ENCODE peak calls at places on chromosome 1, in ten cellular contexts. I is RWPE2, N is stomach, V is SK-N-SH, U is dorsolateral prefrontal cortex, S is fibroblast of lung, L is IMR-90, Y is heart right ventricle, F is coronary artery, T is pancreas. P is an unnamed sample.

GRCh38 chr1:84957956-84958355 is 39.0 kb downstream of the MCOLN2 start:
- DNase-seq in Y (no peak), L (no peak), N (no peak), F (no peak), V (no peak), I (no peak), U (no peak), S (no peak), T (no peak), P (no peak)

GRCh38 chr1:94713472-94714141 is 106.5 kb upstream of the SLC44A3 start:
- DNase-seq in S (peak), I (peak), T (no peak), U (no peak), F (no peak), L (peak), Y (peak), V (peak), N (peak), P (no peak)

GRCh38 chr1:58465825-58466617 is 80.5 kb downstream of the OMA1 start:
- DNase-seq in S (peak), U (no peak), F (no peak), L (no peak), I (no peak), V (no peak), Y (no peak), T (no peak), N (no peak), P (no peak)

GRCh38 chr1:116808476-116809180 is 54.4 kb downstream of the CD2 start:
- DNase-seq in I (no peak), N (no peak), V (no peak), U (no peak), T (no peak), L (no peak), F (no peak), Y (no peak), S (no peak), P (no peak)

GRCh38 chr1:162075862-162076261 is 6.4 kb downstream of the NOS1AP start:
- DNase-seq in T (no peak), F (no peak), N (no peak), Y (no peak), S (no peak), V (no peak), U (no peak), L (no peak), I (no peak), P (no peak)

GRCh38 chr1:18649713-18650370 is 19.2 kb downstream of the PAX7 start:
- DNase-seq in Y (no peak), V (peak), T (no peak), L (no peak), N (no peak), F (no peak), S (peak), I (no peak), U (no peak), P (no peak)

GRCh38 chr1:228517655-228518054 is 30.5 kb downstream of the RNF187 start:
- DNase-seq in I (no peak), L (no peak), Y (no peak), N (no peak), T (no peak), F (no peak), S (no peak), V (no peak), U (no peak), P (no peak)

GRCh38 chr1:160085686-160086089 is 4.3 kb downstream of the KCNJ9 start:
- DNase-seq in T (peak), L (peak), I (no peak), Y (peak), U (peak), S (peak), V (peak), N (peak), F (no peak), P (no peak)

GRCh38 chr1:234212764-234213406 is 160.4 kb upstream of the COA6 start:
- DNase-seq in L (peak), F (no peak), Y (no peak), S (peak), U (no peak), V (peak), I (no peak), N (no peak), T (no peak), P (no peak)

GRCh38 chr1:116569776-116570357 is 959 bp downstream of the CD58 start:
- DNase-seq in Y (peak), I (no peak), S (peak), N (peak), T (peak), U (no peak), V (no peak), L (no peak), F (no peak), P (no peak)

GRCh38 chr1:118987431-118988185 is 535 bp downstream of the TBX15 start:
- DNase-seq in V (no peak), L (no peak), U (no peak), I (no peak), S (no peak), F (no peak), N (no peak), Y (no peak), T (no peak), P (no peak)

GRCh38 chr1:50181027-50181663 is 72.4 kb downstream of the ELAVL4 start:
- DNase-seq in U (no peak), S (peak), Y (no peak), T (no peak), L (no peak), N (no peak), V (no peak), I (no peak), F (no peak), P (no peak)

GRCh38 chr1:59272507-59272906 is 24.4 kb upstream of the FGGY start:
- DNase-seq in N (no peak), T (no peak), F (no peak), V (no peak), S (peak), L (peak), Y (no peak), I (no peak), U (no peak), P (no peak)

GRCh38 chr1:97680894-97681293 is 239.9 kb downstream of the DPYD start:
- DNase-seq in S (peak), F (no peak), U (no peak), L (peak), T (no peak), I (no peak), V (peak), Y (no peak), N (no peak), P (no peak)

GRCh38 chr1:231242516-231243198 is 1.6 kb downstream of the GNPAT start:
- DNase-seq in N (no peak), S (peak), U (no peak), Y (no peak), F (no peak), I (no peak), V (no peak), T (no peak), L (peak), P (no peak)

GRCh38 chr1:20010016-20010415 is 30.6 kb upstream of the PLA2G2A start:
- DNase-seq in L (no peak), T (no peak), U (no peak), I (no peak), F (no peak), N (no peak), V (no peak), S (no peak), Y (no peak), P (no peak)

GRCh38 chr1:21174638-21175323 is 1.9 kb downstream of the EIF4G3 start:
- DNase-seq in L (peak), F (no peak), N (no peak), V (no peak), I (no peak), Y (no peak), T (no peak), S (peak), U (no peak), P (no peak)

GRCh38 chr1:20885121-20885520 is 98.0 kb upstream of the HP1BP3 start:
- DNase-seq in N (no peak), V (no peak), L (peak), U (no peak), I (no peak), Y (no peak), S (peak), T (no peak), F (no peak), P (no peak)

GRCh38 chr1:171769171-171769570 is 12.3 kb upstream of the METTL13 start:
- DNase-seq in I (no peak), F (no peak), N (no peak), S (no peak), V (no peak), Y (no peak), T (no peak), U (no peak), L (no peak), P (no peak)

GRCh38 chr1:8740034-8740449 is 77.4 kb downstream of the RERE start:
- DNase-seq in S (peak), T (no peak), U (no peak), F (no peak), I (no peak), V (no peak), Y (no peak), N (no peak), L (peak), P (no peak)

GRCh38 chr1:156122519-156123355 is 8.2 kb downstream of the LMNA start:
- DNase-seq in Y (peak), V (no peak), I (no peak), T (peak), U (no peak), L (peak), F (peak), N (peak), S (peak), P (no peak)

GRCh38 chr1:230598745-230599144 is 43.5 kb upstream of the COG2 start:
- DNase-seq in F (no peak), Y (no peak), U (no peak), N (no peak), L (no peak), V (no peak), T (no peak), S (no peak), I (no peak), P (no peak)

GRCh38 chr1:110111081-110111480 is 1.2 kb upstream of the UBL4B start:
- DNase-seq in I (no peak), Y (no peak), S (no peak), U (no peak), F (no peak), N (no peak), T (no peak), L (no peak), V (peak), P (no peak)

GRCh38 chr1:41629571-41629970 is 145.1 kb upstream of the EDN2 start:
- DNase-seq in V (no peak), L (peak), I (no peak), U (no peak), Y (no peak), S (peak), T (no peak), N (no peak), F (no peak), P (no peak)

GRCh38 chr1:7482772-7483495 is 288.2 kb upstream of the VAMP3 start:
- DNase-seq in V (no peak), U (no peak), F (no peak), T (no peak), L (no peak), N (no peak), Y (no peak), S (no peak), I (no peak), P (no peak)
- TF ChIP-seq CTCF in V (no peak), U (no peak), F (no peak), T (no peak), L (no peak), N (no peak), Y (no peak), S (no peak), I (no peak), P (peak)

GRCh38 chr1:221541296-221541695 is 200.6 kb downstream of the DUSP10 start:
- DNase-seq in F (no peak), S (no peak), N (no peak), I (no peak), Y (no peak), L (no peak), V (no peak), T (no peak), U (no peak), P (no peak)

GRCh38 chr1:221548942-221549341 is 192.9 kb downstream of the DUSP10 start:
- DNase-seq in V (no peak), I (no peak), N (no peak), L (no peak), F (no peak), U (no peak), Y (no peak), T (peak), S (no peak), P (no peak)

DNA sequence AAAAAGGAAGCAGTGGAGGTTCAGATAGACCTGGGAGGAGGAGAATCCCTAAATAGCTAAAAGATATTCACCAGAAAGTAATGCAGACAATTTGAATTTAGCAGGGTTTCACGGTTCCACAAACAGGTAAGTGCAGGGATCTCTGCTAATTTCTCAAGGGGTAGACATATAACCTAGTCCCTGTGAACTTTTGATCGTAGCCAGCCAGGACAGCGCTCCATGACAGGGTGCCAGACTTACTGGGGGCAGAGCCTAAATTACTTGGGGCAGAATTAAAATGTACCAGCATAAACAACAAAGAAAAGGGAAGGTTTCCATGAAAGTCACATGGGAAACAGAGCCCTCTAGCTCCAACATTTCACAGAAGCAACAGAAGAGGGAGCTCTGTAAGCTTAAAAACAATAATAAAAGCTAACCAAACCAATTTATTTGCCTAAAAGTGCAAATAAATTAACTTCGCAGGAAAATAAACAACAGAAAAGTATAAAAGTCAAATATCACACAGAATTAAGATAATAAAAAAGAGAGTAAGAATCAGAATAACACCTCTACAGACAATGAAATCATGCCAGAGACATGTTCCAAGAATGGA is 198.3 kb downstream of the DUSP10 start:
- DNase-seq in S (peak), U (no peak), Y (no peak), I (no peak), V (peak), F (no peak), N (no peak), T (no peak), L (peak), P (no peak)
- TF ChIP-seq CTCF in S (peak), U (peak), Y (peak), I (peak), V (peak), F (no peak), N (peak), T (peak), L (peak), P (peak)

GRCh38 chr1:17200756-17201155 is 4.2 kb upstream of the PADI1 start:
- DNase-seq in F (peak), U (no peak), Y (no peak), T (no peak), L (no peak), N (no peak), I (no peak), V (no peak), S (no peak), P (no peak)

GRCh38 chr1:17198476-17199258 is 6.3 kb upstream of the PADI1 start:
- DNase-seq in L (no peak), V (no peak), Y (no peak), S (peak), F (peak), I (peak), U (no peak), N (no peak), T (no peak), P (peak)

GRCh38 chr1:17200246-17200645 is 4.7 kb upstream of the PADI1 start:
- DNase-seq in Y (no peak), V (no peak), S (no peak), T (no peak), F (peak), N (no peak), L (no peak), I (no peak), U (no peak), P (no peak)

GRCh38 chr1:17197696-17198095 is 7.2 kb upstream of the PADI1 start:
- DNase-seq in I (no peak), U (no peak), T (no peak), N (no peak), Y (no peak), S (no peak), L (no peak), F (peak), V (no peak), P (peak)

GRCh38 chr1:17199267-17200044 is 5.5 kb upstream of the PADI1 start:
- DNase-seq in V (no peak), Y (no peak), L (peak), I (no peak), S (peak), N (no peak), U (peak), F (peak), T (no peak), P (peak)
- TF ChIP-seq CTCF in V (no peak), Y (no peak), L (no peak), I (no peak), S (no peak), N (no peak), U (no peak), F (no peak), T (no peak), P (no peak)

GRCh38 chr1:203281033-203281432 is 24.3 kb upstream of the BTG2 start:
- DNase-seq in T (no peak), N (no peak), L (peak), V (no peak), U (no peak), S (no peak), F (peak), I (no peak), Y (no peak), P (no peak)
- TF ChIP-seq CTCF in T (no peak), N (no peak), L (no peak), V (no peak), U (no peak), S (no peak), F (no peak), I (peak), Y (no peak), P (peak)

DNA sequence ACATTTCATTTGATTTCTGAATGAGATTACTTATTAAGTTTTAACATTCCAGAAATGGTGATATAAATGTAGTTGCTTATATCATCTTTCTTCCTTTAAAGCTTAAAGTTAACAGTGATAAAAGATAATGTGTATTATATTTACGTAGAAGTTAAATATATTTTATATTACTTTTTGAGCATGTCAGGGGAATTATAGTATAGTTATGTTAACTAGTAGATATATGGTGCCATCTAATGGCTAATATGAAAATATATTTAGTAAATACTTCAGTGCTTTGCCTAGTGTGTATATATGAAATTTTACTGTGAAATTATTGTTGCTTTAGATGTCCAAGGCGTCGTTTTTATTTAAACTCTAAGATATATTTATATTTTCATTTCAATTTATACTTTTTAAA is 51.5 kb downstream of the SYT14 start:
- DNase-seq in F (no peak), I (no peak), T (no peak), L (peak), S (peak), Y (no peak), N (no peak), U (no peak), V (peak), P (no peak)
- TF ChIP-seq CTCF in F (no peak), I (peak), T (no peak), L (peak), S (peak), Y (peak), N (no peak), U (peak), V (peak), P (peak)

GRCh38 chr1:91007827-91008226 is 14.0 kb downstream of the ZNF644 start:
- DNase-seq in S (no peak), Y (no peak), U (no peak), I (no peak), L (no peak), F (no peak), T (no peak), N (no peak), V (no peak), P (no peak)
- TF ChIP-seq CTCF in S (no peak), Y (no peak), U (no peak), I (no peak), L (no peak), F (no peak), T (no peak), N (no peak), V (no peak), P (peak)

GRCh38 chr1:233025156-233025555 is 74.7 kb downstream of the NTPCR start:
- DNase-seq in L (peak), U (no peak), I (no peak), F (no peak), S (peak), Y (peak), N (peak), T (peak), V (peak), P (no peak)

GRCh38 chr1:233020441-233020840 is 70.0 kb downstream of the NTPCR start:
- DNase-seq in I (no peak), T (peak), U (no peak), F (no peak), V (no peak), S (peak), N (no peak), L (peak), Y (no peak), P (no peak)

GRCh38 chr1:233019921-233020320 is 69.5 kb downstream of the NTPCR start:
- DNase-seq in I (no peak), V (no peak), Y (no peak), L (peak), S (peak), U (no peak), F (no peak), N (no peak), T (no peak), P (no peak)

GRCh38 chr1:233019083-233019482 is 68.7 kb downstream of the NTPCR start:
- DNase-seq in Y (no peak), I (no peak), V (no peak), T (no peak), N (no peak), F (no peak), L (no peak), U (no peak), S (no peak), P (no peak)

GRCh38 chr1:233022246-233022645 is 71.8 kb downstream of the NTPCR start:
- DNase-seq in Y (no peak), F (no peak), N (no peak), T (no peak), I (no peak), S (no peak), U (no peak), V (no peak), L (no peak), P (no peak)
- TF ChIP-seq CTCF in Y (no peak), F (no peak), N (no peak), T (no peak), I (no peak), S (no peak), U (no peak), V (no peak), L (no peak), P (no peak)